ENCODE peak calls at places on chromosome 13, in six cellular contexts. One of them, this sample, is unnamed.

GRCh38 chr13:110570886-110571285 is 9.4 kb upstream of the RAB20 start:
- DNase-seq in mesenchymal stem cell: no peak
- DNase-seq in H1: no peak
- DNase-seq in mesendoderm: no peak
- DNase-seq in trophoblast cell: no peak
- DNase-seq in IMR-90: no peak
- DNase-seq in this sample: no peak

GRCh38 chr13:77309254-77309653 is 17.6 kb downstream of the MYCBP2 start:
- DNase-seq in mesenchymal stem cell: no peak
- DNase-seq in H1: no peak
- DNase-seq in mesendoderm: no peak
- DNase-seq in trophoblast cell: no peak
- DNase-seq in IMR-90: no peak
- DNase-seq in this sample: no peak

GRCh38 chr13:31773538-31773937 is 34.2 kb downstream of the RXFP2 start:
- DNase-seq in mesenchymal stem cell: no peak
- DNase-seq in H1: no peak
- DNase-seq in mesendoderm: no peak
- DNase-seq in trophoblast cell: no peak
- DNase-seq in IMR-90: peak; percentile 91
- DNase-seq in this sample: no peak

GRCh38 chr13:103663996-103664395 is 597.8 kb upstream of the SLC10A2 start:
- DNase-seq in mesenchymal stem cell: no peak
- DNase-seq in H1: no peak
- DNase-seq in mesendoderm: no peak
- DNase-seq in trophoblast cell: no peak
- DNase-seq in IMR-90: no peak
- DNase-seq in this sample: no peak

GRCh38 chr13:64817721-64818120 is 2412.4 kb downstream of the PCDH9 start:
- DNase-seq in mesenchymal stem cell: peak; percentile 8
- DNase-seq in H1: no peak
- DNase-seq in mesendoderm: no peak
- DNase-seq in trophoblast cell: no peak
- DNase-seq in IMR-90: peak; percentile 36
- DNase-seq in this sample: no peak

GRCh38 chr13:43686557-43686956 is 100.2 kb downstream of the ENOX1 start:
- DNase-seq in mesenchymal stem cell: peak; percentile 99
- DNase-seq in H1: no peak
- DNase-seq in mesendoderm: peak; percentile 76
- DNase-seq in trophoblast cell: peak; percentile 86
- DNase-seq in IMR-90: peak; percentile 93
- DNase-seq in this sample: no peak

GRCh38 chr13:110125613-110126272 is 181.2 kb downstream of the COL4A1 start:
- DNase-seq in mesenchymal stem cell: peak; percentile 50
- DNase-seq in H1: no peak
- DNase-seq in mesendoderm: no peak
- DNase-seq in trophoblast cell: no peak
- DNase-seq in IMR-90: no peak
- DNase-seq in this sample: no peak

GRCh38 chr13:105847532-105848295 is 687.7 kb downstream of the EFNB2 start:
- DNase-seq in mesenchymal stem cell: peak; percentile 1
- DNase-seq in H1: no peak
- DNase-seq in mesendoderm: no peak
- DNase-seq in trophoblast cell: no peak
- DNase-seq in IMR-90: peak; percentile 12
- DNase-seq in this sample: no peak

GRCh38 chr13:45522571-45522970 is 57.8 kb downstream of the COG3 start:
- DNase-seq in mesenchymal stem cell: no peak
- DNase-seq in H1: no peak
- DNase-seq in mesendoderm: peak; percentile 53
- DNase-seq in trophoblast cell: no peak
- DNase-seq in IMR-90: peak; percentile 18
- DNase-seq in this sample: no peak

GRCh38 chr13:108113407-108113806 is 101.9 kb downstream of the LIG4 start:
- DNase-seq in mesenchymal stem cell: no peak
- DNase-seq in H1: no peak
- DNase-seq in mesendoderm: no peak
- DNase-seq in trophoblast cell: no peak
- DNase-seq in IMR-90: no peak
- DNase-seq in this sample: no peak

GRCh38 chr13:111043575-111043982 is 71.5 kb upstream of the ARHGEF7 start:
- DNase-seq in mesenchymal stem cell: peak; percentile 82
- DNase-seq in H1: no peak
- DNase-seq in mesendoderm: peak; percentile 22
- DNase-seq in trophoblast cell: peak; percentile 99
- DNase-seq in IMR-90: no peak
- DNase-seq in this sample: no peak

GRCh38 chr13:112102243-112102642 is 35.3 kb downstream of the SOX1 start:
- DNase-seq in mesenchymal stem cell: no peak
- DNase-seq in H1: no peak
- DNase-seq in mesendoderm: no peak
- DNase-seq in trophoblast cell: no peak
- DNase-seq in IMR-90: no peak
- DNase-seq in this sample: no peak

GRCh38 chr13:36131215-36131930 is at the start of gene DCLK1:
- DNase-seq in mesenchymal stem cell: peak; percentile 1
- DNase-seq in H1: no peak
- DNase-seq in mesendoderm: peak; percentile 71
- DNase-seq in trophoblast cell: no peak
- DNase-seq in IMR-90: no peak
- DNase-seq in this sample: peak; percentile 56

GRCh38 chr13:40670307-40670706 is 3.9 kb upstream of the FOXO1 start:
- DNase-seq in mesenchymal stem cell: no peak
- DNase-seq in H1: no peak
- DNase-seq in mesendoderm: no peak
- DNase-seq in trophoblast cell: no peak
- DNase-seq in IMR-90: no peak
- DNase-seq in this sample: no peak

GRCh38 chr13:49690133-49690989 is 925 bp downstream of the EBPL start:
- DNase-seq in mesenchymal stem cell: peak; percentile 64
- DNase-seq in H1: no peak
- DNase-seq in mesendoderm: peak; percentile 3
- DNase-seq in trophoblast cell: no peak
- DNase-seq in IMR-90: peak; percentile 87
- DNase-seq in this sample: no peak

GRCh38 chr13:22103628-22104027 is 432.8 kb downstream of the FGF9 start:
- DNase-seq in mesenchymal stem cell: no peak
- DNase-seq in H1: no peak
- DNase-seq in mesendoderm: no peak
- DNase-seq in trophoblast cell: no peak
- DNase-seq in IMR-90: peak; percentile 63
- DNase-seq in this sample: no peak

GRCh38 chr13:91144054-91144453 is 203.4 kb upstream of the MIR17HG start:
- DNase-seq in mesenchymal stem cell: no peak
- DNase-seq in H1: no peak
- DNase-seq in mesendoderm: peak; percentile 41
- DNase-seq in trophoblast cell: no peak
- DNase-seq in IMR-90: no peak
- DNase-seq in this sample: no peak

GRCh38 chr13:61913183-61913582 is 497.5 kb upstream of the PCDH20 start:
- DNase-seq in mesenchymal stem cell: no peak
- DNase-seq in H1: no peak
- DNase-seq in mesendoderm: no peak
- DNase-seq in trophoblast cell: no peak
- DNase-seq in IMR-90: no peak
- DNase-seq in this sample: no peak

GRCh38 chr13:34349091-34349722 is 531.3 kb downstream of the RFC3 start:
- DNase-seq in mesenchymal stem cell: peak; percentile 93
- DNase-seq in H1: no peak
- DNase-seq in mesendoderm: no peak
- DNase-seq in trophoblast cell: no peak
- DNase-seq in IMR-90: peak; percentile 89
- DNase-seq in this sample: no peak

GRCh38 chr13:23202383-23202782 is 21.6 kb downstream of the SGCG start:
- DNase-seq in mesenchymal stem cell: no peak
- DNase-seq in H1: no peak
- DNase-seq in mesendoderm: no peak
- DNase-seq in trophoblast cell: no peak
- DNase-seq in IMR-90: no peak
- DNase-seq in this sample: no peak

GRCh38 chr13:20090349-20090748 is 70.5 kb downstream of the GJA3 start:
- DNase-seq in mesenchymal stem cell: no peak
- DNase-seq in H1: no peak
- DNase-seq in mesendoderm: no peak
- DNase-seq in trophoblast cell: no peak
- DNase-seq in IMR-90: no peak
- DNase-seq in this sample: no peak

GRCh38 chr13:98570929-98571372 is 6.0 kb downstream of the STK24 start:
- DNase-seq in mesenchymal stem cell: peak; percentile 79
- DNase-seq in H1: no peak
- DNase-seq in mesendoderm: no peak
- DNase-seq in trophoblast cell: no peak
- DNase-seq in IMR-90: no peak
- DNase-seq in this sample: no peak

GRCh38 chr13:30111810-30112209 is 195.5 kb downstream of the KATNAL1 start:
- DNase-seq in mesenchymal stem cell: peak; percentile 44
- DNase-seq in H1: no peak
- DNase-seq in mesendoderm: peak; percentile 54
- DNase-seq in trophoblast cell: no peak
- DNase-seq in IMR-90: no peak
- DNase-seq in this sample: no peak

GRCh38 chr13:24270639-24271131 is 38.7 kb upstream of the C1QTNF9 start:
- DNase-seq in mesenchymal stem cell: peak; percentile 73
- DNase-seq in H1: no peak
- DNase-seq in mesendoderm: peak; percentile 14
- DNase-seq in trophoblast cell: peak; percentile 12
- DNase-seq in IMR-90: peak; percentile 47
- DNase-seq in this sample: no peak

GRCh38 chr13:105406551-105406950 is 1128.9 kb downstream of the EFNB2 start:
- DNase-seq in mesenchymal stem cell: no peak
- DNase-seq in H1: no peak
- DNase-seq in mesendoderm: no peak
- DNase-seq in trophoblast cell: no peak
- DNase-seq in IMR-90: no peak
- DNase-seq in this sample: no peak

GRCh38 chr13:61695147-61695546 is 279.5 kb upstream of the PCDH20 start:
- DNase-seq in mesenchymal stem cell: peak; percentile 25
- DNase-seq in H1: no peak
- DNase-seq in mesendoderm: no peak
- DNase-seq in trophoblast cell: no peak
- DNase-seq in IMR-90: no peak
- DNase-seq in this sample: no peak

GRCh38 chr13:49791753-49792549 is 531 bp downstream of the KPNA3 start:
- DNase-seq in mesenchymal stem cell: peak; percentile 52
- DNase-seq in H1: no peak
- DNase-seq in mesendoderm: peak; percentile 66
- DNase-seq in trophoblast cell: no peak
- DNase-seq in IMR-90: peak; percentile 36
- DNase-seq in this sample: peak; percentile 54

GRCh38 chr13:93472296-93472695 is 245.7 kb downstream of the GPC6 start:
- DNase-seq in mesenchymal stem cell: no peak
- DNase-seq in H1: no peak
- DNase-seq in mesendoderm: no peak
- DNase-seq in trophoblast cell: no peak
- DNase-seq in IMR-90: no peak
- DNase-seq in this sample: no peak

GRCh38 chr13:93477238-93477637 is 250.6 kb downstream of the GPC6 start:
- DNase-seq in mesenchymal stem cell: peak; percentile 33
- DNase-seq in H1: no peak
- DNase-seq in mesendoderm: no peak
- DNase-seq in trophoblast cell: no peak
- DNase-seq in IMR-90: peak; percentile 27
- DNase-seq in this sample: no peak

GRCh38 chr13:93476175-93476574 is 249.6 kb downstream of the GPC6 start:
- DNase-seq in mesenchymal stem cell: peak; percentile 96
- DNase-seq in H1: no peak
- DNase-seq in mesendoderm: peak; percentile 65
- DNase-seq in trophoblast cell: no peak
- DNase-seq in IMR-90: peak; percentile 91
- DNase-seq in this sample: no peak

GRCh38 chr13:93473441-93474270 is 247.0 kb downstream of the GPC6 start:
- DNase-seq in mesenchymal stem cell: peak; percentile 88
- DNase-seq in H1: no peak
- DNase-seq in mesendoderm: peak; percentile 23
- DNase-seq in trophoblast cell: no peak
- DNase-seq in IMR-90: peak; percentile 74
- DNase-seq in this sample: no peak

GRCh38 chr13:93472897-93473296 is 246.3 kb downstream of the GPC6 start:
- DNase-seq in mesenchymal stem cell: no peak
- DNase-seq in H1: no peak
- DNase-seq in mesendoderm: no peak
- DNase-seq in trophoblast cell: no peak
- DNase-seq in IMR-90: no peak
- DNase-seq in this sample: no peak
- H2BK5ac ChIP-seq in mesenchymal stem cell: no peak overlapping the region
- H2BK5ac ChIP-seq in H1: peak overlapping the region; percentile 24
- H2BK5ac ChIP-seq in mesendoderm: no peak overlapping the region
- H2BK5ac ChIP-seq in trophoblast cell: no peak overlapping the region
- H2BK5ac ChIP-seq in IMR-90: no peak overlapping the region
- H2BK5ac ChIP-seq in this sample: no peak overlapping the region

GRCh38 chr13:79406597-79406908 is 498 bp upstream of the RBM26 start:
- DNase-seq in mesenchymal stem cell: no peak
- DNase-seq in H1: no peak
- DNase-seq in mesendoderm: no peak
- DNase-seq in trophoblast cell: no peak
- DNase-seq in IMR-90: no peak
- DNase-seq in this sample: no peak
- H2BK5ac ChIP-seq in mesenchymal stem cell: no peak overlapping the region
- H2BK5ac ChIP-seq in H1: peak overlapping the region; percentile 99
- H2BK5ac ChIP-seq in mesendoderm: no peak overlapping the region
- H2BK5ac ChIP-seq in trophoblast cell: peak overlapping the region; percentile 29
- H2BK5ac ChIP-seq in IMR-90: peak overlapping the region; percentile 77
- H2BK5ac ChIP-seq in this sample: peak overlapping the region; percentile 69

GRCh38 chr13:47997384-47997783 is 3.7 kb downstream of the SUCLA2 start:
- DNase-seq in mesenchymal stem cell: no peak
- DNase-seq in H1: no peak
- DNase-seq in mesendoderm: no peak
- DNase-seq in trophoblast cell: no peak
- DNase-seq in IMR-90: no peak
- DNase-seq in this sample: no peak
- H2BK5ac ChIP-seq in mesenchymal stem cell: no peak overlapping the region
- H2BK5ac ChIP-seq in H1: no peak overlapping the region
- H2BK5ac ChIP-seq in mesendoderm: no peak overlapping the region
- H2BK5ac ChIP-seq in trophoblast cell: no peak overlapping the region
- H2BK5ac ChIP-seq in IMR-90: no peak overlapping the region
- H2BK5ac ChIP-seq in this sample: no peak overlapping the region

GRCh38 chr13:75762967-75763366 is 126.8 kb downstream of the LMO7 start:
- DNase-seq in mesenchymal stem cell: no peak
- DNase-seq in H1: no peak
- DNase-seq in mesendoderm: no peak
- DNase-seq in trophoblast cell: no peak
- DNase-seq in IMR-90: no peak
- DNase-seq in this sample: no peak

GRCh38 chr13:75760182-75760981 is 124.3 kb downstream of the LMO7 start:
- DNase-seq in mesenchymal stem cell: no peak
- DNase-seq in H1: no peak
- DNase-seq in mesendoderm: no peak
- DNase-seq in trophoblast cell: peak; percentile 20
- DNase-seq in IMR-90: peak; percentile 33
- DNase-seq in this sample: no peak

GRCh38 chr13:75763511-75763910 is 127.4 kb downstream of the LMO7 start:
- DNase-seq in mesenchymal stem cell: no peak
- DNase-seq in H1: no peak
- DNase-seq in mesendoderm: no peak
- DNase-seq in trophoblast cell: no peak
- DNase-seq in IMR-90: no peak
- DNase-seq in this sample: no peak

GRCh38 chr13:75761373-75761772 is 125.2 kb downstream of the LMO7 start:
- DNase-seq in mesenchymal stem cell: no peak
- DNase-seq in H1: no peak
- DNase-seq in mesendoderm: no peak
- DNase-seq in trophoblast cell: no peak
- DNase-seq in IMR-90: no peak
- DNase-seq in this sample: no peak

GRCh38 chr13:75762066-75762937 is 126.2 kb downstream of the LMO7 start:
- DNase-seq in mesenchymal stem cell: no peak
- DNase-seq in H1: no peak
- DNase-seq in mesendoderm: no peak
- DNase-seq in trophoblast cell: peak; percentile 34
- DNase-seq in IMR-90: peak; percentile 63
- DNase-seq in this sample: no peak
- H2BK5ac ChIP-seq in mesenchymal stem cell: no peak overlapping the region
- H2BK5ac ChIP-seq in H1: no peak overlapping the region
- H2BK5ac ChIP-seq in mesendoderm: no peak overlapping the region
- H2BK5ac ChIP-seq in trophoblast cell: no peak overlapping the region
- H2BK5ac ChIP-seq in IMR-90: peak overlapping the region; percentile 92
- H2BK5ac ChIP-seq in this sample: no peak overlapping the region

This sample was measured in neuronal stem cell.